ENCODE peak calls at places on chromosomes 5 and 9, in six cellular contexts. Y, L, R, S, C and V are unnamed samples.
A peak's percentile ranks its signal among the peaks of the same experiment; 100 is the strongest.

GRCh38 chr5:130747556-130747955 is 417.5 kb downstream of the HINT1 start:
- DNase-seq in C (no peak), S (no peak), R (no peak), Y (no peak), L (no peak), V (no peak)

GRCh38 chr5:151063136-151063544 is 17.7 kb downstream of the TNIP1 start:
- DNase-seq in R (no peak), Y (no peak), C (no peak), S (no peak), L (no peak), V (no peak)

GRCh38 chr5:9445989-9446388 is 99.9 kb downstream of the SEMA5A start:
- DNase-seq in L (no peak), R (no peak), S (no peak), C (no peak), Y (no peak), V (no peak)

GRCh38 chr5:149935431-149935901 is 9.1 kb downstream of the PDE6A start:
- DNase-seq in Y (no peak), L (no peak), S (no peak), R (no peak), C (no peak), V (no peak)

GRCh38 chr5:135245521-135246499 is 153.2 kb downstream of the MACROH2A1 start:
- DNase-seq in R (no peak), C (no peak), L (no peak), Y (no peak), S (no peak), V (no peak)

GRCh38 chr5:1103505-1104326 is 8.1 kb downstream of the SLC12A7 start:
- DNase-seq in Y (no peak), R (no peak), S (no peak), L (no peak), C (no peak), V (no peak)

GRCh38 chr5:60893521-60893920 is 49.5 kb upstream of the ELOVL7 start:
- DNase-seq in S (no peak), Y (no peak), C (no peak), L (no peak), R (no peak), V (no peak)

GRCh38 chr5:60649288-60649917 is 50.6 kb downstream of the DEPDC1B start:
- DNase-seq in L (no peak), Y (no peak), C (no peak), S (no peak), R (peak; percentile 19), V (no peak)

GRCh38 chr9:16241231-16241630 is 629.2 kb downstream of the BNC2 start:
- DNase-seq in S (no peak), C (no peak), Y (no peak), L (no peak), R (no peak), V (no peak)

GRCh38 chr5:120139039-120139438 is 325.1 kb upstream of the PRR16 start:
- DNase-seq in L (no peak), Y (no peak), C (no peak), R (peak; percentile 72), S (no peak), V (no peak)